ENCODE peak calls at places on chromosomes 5 and 9, in four cellular contexts. G, C, X and E are unnamed samples.

GRCh38 chr5:73233053-73233460 is 60.1 kb downstream of the TMEM174 start:
- DNase-seq in G (no peak), C (no peak), X (no peak), E (no peak)

GRCh38 chr5:3126639-3127038 is 375.2 kb upstream of the IRX2 start:
- DNase-seq in G (no peak), C (no peak), X (no peak), E (no peak)

GRCh38 chr5:157670662-157671591 is at the start of gene C5orf52:
- DNase-seq in G (peak; percentile 29), C (peak; percentile 33), X (peak; percentile 60), E (no peak)

GRCh38 chr5:3394046-3394597 is 201.5 kb upstream of the IRX1 start:
- DNase-seq in G (no peak), C (no peak), X (no peak), E (no peak)

GRCh38 chr9:36423196-36423595 is 23.1 kb upstream of the RNF38 start:
- DNase-seq in G (no peak), C (no peak), X (no peak), E (no peak)

GRCh38 chr5:146690880-146691355 is 174.9 kb upstream of the GPR151 start:
- DNase-seq in G (no peak), C (no peak), X (no peak), E (no peak)

GRCh38 chr9:129761901-129762359 is 9.1 kb upstream of the PTGES start:
- DNase-seq in G (no peak), C (no peak), X (no peak), E (no peak)

GRCh38 chr9:68974431-68974830 is 39.5 kb downstream of the PRKACG start:
- DNase-seq in G (no peak), C (no peak), X (no peak), E (no peak)

GRCh38 chr5:140591747-140592372 is 27.2 kb downstream of the SLC35A4 start:
- DNase-seq in G (no peak), C (no peak), X (no peak), E (no peak)

GRCh38 chr9:19998153-19998552 is 209.3 kb upstream of the SLC24A2 start:
- DNase-seq in G (no peak), C (no peak), X (no peak), E (no peak)

GRCh38 chr5:168346417-168346816 is 55.0 kb downstream of the WWC1 start:
- DNase-seq in G (peak; percentile 36), C (no peak), X (no peak), E (no peak)

GRCh38 chr5:145260670-145261069 is 574.5 kb downstream of the PRELID2 start:
- DNase-seq in G (no peak), C (no peak), X (no peak), E (no peak)

GRCh38 chr5:4737868-4738267 is 402.3 kb upstream of the ADAMTS16 start:
- DNase-seq in G (no peak), C (no peak), X (no peak), E (no peak)

GRCh38 chr5:141001854-141002666 is 35.8 kb downstream of the PCDHAC2 start:
- DNase-seq in G (no peak), C (peak; percentile 35), X (peak; percentile 50), E (no peak)

GRCh38 chr9:71592400-71592799 is 175.9 kb downstream of the CEMIP2 start:
- DNase-seq in G (no peak), C (no peak), X (no peak), E (no peak)

GRCh38 chr5:1743769-1744085 is 55.9 kb downstream of the MRPL36 start:
- DNase-seq in G (no peak), C (no peak), X (no peak), E (no peak)

GRCh38 chr9:34334916-34335315 is 5.5 kb downstream of the NUDT2 start:
- DNase-seq in G (no peak), C (no peak), X (no peak), E (no peak)

GRCh38 chr9:34335376-34335775 is 6.0 kb downstream of the NUDT2 start:
- DNase-seq in G (no peak), C (no peak), X (no peak), E (no peak)

GRCh38 chr9:34338664-34339063 is 9.3 kb downstream of the NUDT2 start:
- DNase-seq in G (no peak), C (no peak), X (no peak), E (no peak)

GRCh38 chr9:34334337-34334824 is 5.0 kb downstream of the NUDT2 start:
- DNase-seq in G (no peak), C (no peak), X (no peak), E (no peak)

GRCh38 chr9:34337404-34337803 is 8.0 kb downstream of the NUDT2 start:
- DNase-seq in G (no peak), C (no peak), X (no peak), E (no peak)
- TF ChIP-seq CTCF in G (no peak), C (no peak), X (no peak), E (peak; percentile 46)

GRCh38 chr5:81749562-81750307 is 1.2 kb downstream of the SSBP2 start:
- DNase-seq in G (peak; percentile 43), C (peak; percentile 40), X (peak; percentile 61), E (no peak)
- H3K4me3 ChIP-seq in G (peak overlapping the region; percentile 65), C (no peak overlapping the region), X (peak overlapping the region; percentile 70), E (peak overlapping the region; percentile 69)

DNA sequence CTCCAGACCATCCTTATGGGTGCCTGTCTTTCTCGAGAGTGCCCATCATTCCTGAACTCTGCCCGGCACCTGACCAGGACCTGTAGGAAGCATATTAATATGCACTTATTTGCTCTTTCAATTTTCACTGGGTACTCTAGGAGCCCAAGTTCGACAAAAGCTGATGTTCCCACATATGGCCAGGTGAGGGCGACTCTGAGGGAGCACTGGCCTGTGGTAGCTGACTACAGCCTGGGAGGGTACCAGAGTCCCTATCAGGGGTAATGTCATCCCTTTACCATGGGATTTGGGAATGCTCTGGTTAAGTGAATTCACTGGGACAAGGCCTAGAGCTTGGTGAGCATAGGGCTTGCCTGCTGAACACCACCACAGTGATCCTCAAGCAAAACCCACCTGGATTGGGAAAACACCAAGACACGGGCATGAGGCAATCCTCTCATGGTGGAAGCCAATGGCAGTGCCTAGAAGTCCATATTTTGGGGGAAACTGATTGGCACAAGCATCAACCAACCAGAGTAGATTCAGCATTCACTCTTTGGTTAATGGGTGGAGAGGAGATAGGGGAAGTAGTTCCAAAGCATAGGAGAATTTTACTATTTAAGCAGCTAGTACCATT is 112.2 kb downstream of the MTX3 start:
- DNase-seq in G (no peak), C (no peak), X (no peak), E (no peak)
- TF ChIP-seq CTCF in G (no peak), C (peak; percentile 28), X (peak; percentile 18), E (peak; percentile 27)

DNA sequence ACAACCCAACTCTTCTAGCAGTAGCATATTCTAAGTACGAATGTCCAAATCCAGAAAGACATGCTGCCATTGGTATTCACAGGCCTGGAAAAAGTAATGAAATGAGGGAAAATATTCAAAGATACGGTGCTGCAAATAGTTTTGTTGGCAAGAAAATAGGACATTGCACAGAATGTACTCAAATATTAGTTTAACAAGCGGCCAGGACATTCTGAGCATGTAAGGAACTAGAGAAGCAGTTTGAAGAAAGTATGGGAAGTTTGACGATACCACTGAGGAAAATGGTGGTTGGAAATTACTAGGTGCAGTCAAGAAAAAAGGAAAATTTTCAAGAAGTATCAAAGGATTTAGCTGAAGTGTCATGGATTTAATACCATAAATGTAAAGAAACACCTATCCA is 468.0 kb upstream of the GRIN3A start:
- DNase-seq in G (no peak), C (no peak), X (no peak), E (no peak)
- H3K4me3 ChIP-seq in G (no peak overlapping the region), C (no peak overlapping the region), X (no peak overlapping the region), E (no peak overlapping the region)

GRCh38 chr5:143521891-143522290 is 118.4 kb upstream of the NR3C1 start:
- DNase-seq in G (no peak), C (no peak), X (no peak), E (no peak)
- TF ChIP-seq CTCF in G (no peak), C (no peak), X (no peak), E (no peak)

DNA sequence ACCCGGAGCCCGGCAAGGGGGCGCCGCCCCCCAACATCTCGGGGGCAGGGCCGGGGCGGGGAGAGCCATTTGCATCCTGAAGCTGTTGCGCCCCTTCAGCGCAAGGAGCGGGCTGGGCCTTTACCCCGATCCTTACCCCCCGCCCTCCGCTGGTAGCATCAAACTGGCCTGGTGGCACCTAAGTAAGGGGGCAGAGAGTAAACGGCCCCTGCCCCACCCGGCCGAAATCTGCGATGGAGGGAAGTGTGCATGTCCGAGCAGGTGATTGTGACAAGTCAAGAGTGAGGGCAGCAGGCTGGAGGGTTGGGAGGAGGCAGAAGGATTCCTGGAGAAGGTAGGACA is 101.2 kb downstream of the ESM1 start:
- DNase-seq in G (no peak), C (no peak), X (no peak), E (no peak)
- H3K4me3 ChIP-seq in G (no peak overlapping the region), C (no peak overlapping the region), X (peak overlapping the region; percentile 58), E (peak overlapping the region; percentile 52)

GRCh38 chr5:177362871-177363507 is 5.3 kb downstream of the RGS14 start:
- DNase-seq in G (peak; percentile 76), C (peak; percentile 37), X (peak; percentile 79), E (no peak)
- TF ChIP-seq CTCF in G (no peak), C (no peak), X (no peak), E (peak; percentile 1)

DNA sequence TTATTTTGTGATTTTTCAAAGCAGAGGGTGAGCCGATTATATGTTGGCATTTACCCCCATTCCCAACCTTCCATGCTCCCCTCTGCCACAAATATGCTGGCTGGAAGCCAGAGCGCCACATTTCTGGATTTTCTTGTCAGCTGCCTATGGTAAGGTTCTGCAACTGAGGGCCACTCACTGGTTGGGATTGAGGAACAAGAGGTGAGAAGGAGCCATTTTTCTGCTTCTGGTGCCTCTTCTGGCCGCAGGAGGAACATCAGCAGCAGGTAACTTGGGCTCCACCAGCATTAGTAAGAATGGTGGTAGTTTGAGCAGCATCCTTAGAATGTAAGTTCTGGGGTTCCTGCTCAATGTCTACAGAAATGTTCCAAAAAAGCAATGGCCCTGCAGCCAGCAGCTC is 159.5 kb upstream of the MAST4 start:
- DNase-seq in G (no peak), C (no peak), X (no peak), E (no peak)
- H3K4me3 ChIP-seq in G (no peak overlapping the region), C (no peak overlapping the region), X (no peak overlapping the region), E (no peak overlapping the region)